ENCODE peak calls at places on chromosomes 6 and 20, in five cellular contexts. Y, B, W, Q and C are unnamed samples.

GRCh38 chr20:1844723-1845523 is 50.3 kb upstream of the SIRPA start:
- DNase-seq in W (no peak), Y (no peak), B (no peak), Q (no peak), C (peak; percentile 92)

GRCh38 chr20:58718121-58718563 is 25.5 kb downstream of the NPEPL1 start:
- DNase-seq in Y (no peak), Q (no peak), W (no peak), B (no peak), C (no peak)

GRCh38 chr6:89050155-89050554 is 30.4 kb upstream of the PNRC1 start:
- DNase-seq in B (peak; percentile 23), Q (no peak), W (peak; percentile 30), Y (no peak), C (peak; percentile 28)

GRCh38 chr20:48773837-48774418 is 53.9 kb downstream of the PREX1 start:
- DNase-seq in B (no peak), W (no peak), Y (no peak), Q (no peak), C (no peak)

GRCh38 chr6:98946877-98947410 is 802 bp downstream of the FBXL4 start:
- DNase-seq in Q (no peak), Y (no peak), W (peak; percentile 18), B (no peak), C (peak; percentile 13)

GRCh38 chr6:106643061-106643460 is 13.7 kb downstream of the QRSL1 start:
- DNase-seq in Y (no peak), W (no peak), Q (no peak), B (no peak), C (peak; percentile 69)

GRCh38 chr20:23151885-23152284 is 65.8 kb upstream of the CD93 start:
- DNase-seq in Q (no peak), B (no peak), Y (no peak), W (no peak), C (no peak)

GRCh38 chr6:76684881-76685280 is 612.4 kb upstream of the IMPG1 start:
- DNase-seq in W (peak; percentile 1), B (peak; percentile 6), Q (no peak), Y (peak; percentile 47), C (peak; percentile 2)

GRCh38 chr6:31489046-31489445 is 8.9 kb upstream of the MICB start:
- DNase-seq in Q (no peak), Y (no peak), B (no peak), W (no peak), C (no peak)

GRCh38 chr6:39402239-39402751 is 79.8 kb upstream of the KCNK16 start:
- DNase-seq in Y (no peak), B (no peak), Q (no peak), W (no peak), C (no peak)

GRCh38 chr20:23092861-23093543 is 6.9 kb upstream of the CD93 start:
- DNase-seq in Y (no peak), B (no peak), Q (no peak), W (no peak), C (no peak)

GRCh38 chr6:138404666-138405337 is 779 bp downstream of the HEBP2 start:
- DNase-seq in Y (no peak), Q (peak; percentile 59), W (no peak), B (no peak), C (no peak)

GRCh38 chr6:158798311-158798710 is 20.9 kb downstream of the EZR start:
- DNase-seq in B (no peak), Q (no peak), W (no peak), Y (no peak), C (no peak)

GRCh38 chr6:39929039-39929732 is 5.1 kb downstream of the MOCS1 start:
- DNase-seq in B (no peak), Y (no peak), Q (no peak), W (no peak), C (no peak)

GRCh38 chr6:137970368-137970767 is 103.3 kb downstream of the TNFAIP3 start:
- DNase-seq in W (no peak), Y (no peak), B (no peak), Q (no peak), C (no peak)

GRCh38 chr6:13256614-13257013 is 71.7 kb downstream of the TBC1D7 start:
- DNase-seq in Q (no peak), B (peak; percentile 60), W (no peak), Y (no peak), C (no peak)

GRCh38 chr6:51788121-51788520 is 299.3 kb downstream of the PKHD1 start:
- DNase-seq in B (no peak), Y (no peak), W (no peak), Q (no peak), C (no peak)

GRCh38 chr6:1696495-1696850 is 86.8 kb downstream of the FOXC1 start:
- DNase-seq in B (no peak), Y (no peak), W (no peak), Q (no peak), C (no peak)

GRCh38 chr20:61442075-61442670 is 190.1 kb downstream of the CDH4 start:
- DNase-seq in W (no peak), Y (no peak), B (no peak), Q (no peak), C (peak; percentile 29)

GRCh38 chr6:15593798-15594197 is 69.0 kb downstream of the DTNBP1 start:
- DNase-seq in Y (no peak), Q (no peak), W (no peak), B (no peak), C (peak; percentile 27)

GRCh38 chr6:81625216-81625615 is 127.3 kb downstream of the TENT5A start:
- DNase-seq in W (no peak), Y (no peak), Q (no peak), B (no peak), C (peak; percentile 32)

GRCh38 chr20:23061713-23062561 is 12.5 kb upstream of the THBD start:
- DNase-seq in Y (no peak), W (peak; percentile 75), Q (no peak), B (peak; percentile 29), C (peak; percentile 57)

GRCh38 chr6:32168350-32168749 is 4.0 kb downstream of the EGFL8 start:
- DNase-seq in Q (no peak), Y (no peak), W (no peak), B (no peak), C (no peak)

GRCh38 chr6:90160013-90160412 is 136.6 kb downstream of the BACH2 start:
- DNase-seq in W (no peak), B (no peak), Q (no peak), Y (no peak), C (no peak)

GRCh38 chr20:15099130-15099529 is 761.7 kb upstream of the FLRT3 start:
- DNase-seq in W (no peak), Y (no peak), Q (no peak), B (no peak), C (no peak)

GRCh38 chr20:22949710-22950109 is 85.4 kb upstream of the SSTR4 start:
- DNase-seq in Y (no peak), W (peak; percentile 26), B (no peak), Q (no peak), C (no peak)

GRCh38 chr6:124040655-124041054 is 237.0 kb downstream of the NKAIN2 start:
- DNase-seq in Q (no peak), Y (no peak), W (no peak), B (no peak), C (no peak)

GRCh38 chr6:151060742-151061100 is 179.0 kb upstream of the AKAP12 start:
- DNase-seq in Y (no peak), B (no peak), W (no peak), Q (no peak), C (no peak)

GRCh38 chr20:4100679-4101078 is 85.3 kb upstream of the RNF24 start:
- DNase-seq in Q (no peak), B (no peak), W (no peak), Y (no peak), C (peak; percentile 77)

GRCh38 chr6:153012856-153013255 is 10.3 kb upstream of the MTRF1L start:
- DNase-seq in Q (no peak), W (no peak), Y (no peak), B (no peak), C (no peak)

GRCh38 chr20:52974155-52974554 is 2.0 kb downstream of the TSHZ2 start:
- DNase-seq in W (no peak), Q (no peak), Y (no peak), B (no peak), C (no peak)
- TF ChIP-seq MAFK in W (no peak), Q (no peak), Y (no peak), B (no peak), C (no peak)

DNA sequence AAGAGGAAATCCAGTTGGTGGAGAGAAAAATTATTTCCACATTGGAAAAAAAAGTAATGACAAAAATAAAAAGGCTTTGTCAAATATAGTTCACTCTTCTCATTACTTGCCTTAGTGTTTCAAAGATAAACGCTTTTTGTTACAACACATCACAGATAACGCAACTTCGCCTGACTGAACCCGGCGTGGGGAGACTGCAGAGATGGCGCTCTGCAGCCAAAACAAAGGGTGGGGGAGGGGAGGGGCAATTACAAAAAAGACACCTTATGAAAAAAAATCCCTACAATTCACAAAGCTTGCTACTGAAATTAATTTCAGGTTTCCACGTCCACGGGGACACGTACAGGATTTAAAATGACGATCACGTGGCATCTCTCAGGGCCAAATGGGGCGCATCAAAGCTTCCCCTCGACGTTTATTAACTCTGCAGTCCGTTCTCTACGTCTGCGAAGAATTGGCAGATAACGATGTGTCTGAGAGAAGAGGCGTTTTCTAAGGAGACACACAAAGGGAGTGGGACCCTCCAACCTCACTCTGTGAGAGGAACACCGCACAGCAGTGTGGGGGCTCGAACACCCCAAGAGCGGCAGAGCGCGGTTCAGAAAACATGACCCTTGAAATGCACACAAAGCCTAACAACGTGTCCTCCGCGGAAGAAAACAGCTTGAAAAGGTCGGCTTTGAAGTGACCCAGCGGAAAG is 1.5 kb upstream of the AFDN start:
- DNase-seq in W (no peak), Q (no peak), Y (no peak), B (no peak), C (no peak)
- TF ChIP-seq MAFK in W (no peak), Q (no peak), Y (no peak), B (no peak), C (no peak)

DNA sequence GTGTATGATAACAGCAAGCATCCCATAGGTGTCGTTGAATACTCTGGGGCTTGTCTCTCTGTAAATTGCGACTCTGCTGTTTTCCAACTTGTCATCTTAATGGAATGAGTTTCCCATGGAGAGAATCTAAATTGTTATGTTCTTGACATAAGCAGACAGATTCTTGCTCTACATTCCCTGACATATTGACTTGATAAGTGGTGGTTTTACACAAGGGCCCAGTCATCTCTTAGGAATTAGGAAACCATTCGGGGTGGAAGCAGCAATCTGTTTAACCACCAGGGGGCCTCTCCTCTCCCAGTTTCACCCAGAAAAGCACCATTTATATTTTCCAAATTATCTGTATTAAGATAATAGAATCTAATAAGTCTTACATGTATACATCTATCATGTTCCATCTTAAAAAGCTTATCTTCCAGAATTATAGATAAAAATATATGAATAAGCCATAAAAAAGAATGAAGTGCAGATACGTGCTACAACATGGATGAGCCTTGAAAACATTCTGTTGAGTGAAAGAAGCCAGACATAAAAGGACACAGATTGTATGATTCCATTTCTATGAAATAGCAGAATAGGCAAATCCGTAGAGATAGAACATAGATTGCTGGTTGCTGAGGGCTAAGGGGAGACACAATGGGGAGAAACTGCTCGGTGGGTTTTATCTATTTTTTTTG is 23.1 kb upstream of the MROH8 start:
- DNase-seq in B (peak; percentile 81), W (peak; percentile 72), Y (peak; percentile 10), Q (peak; percentile 58), C (peak; percentile 98)
- TF ChIP-seq MAFK in B (no peak), W (no peak), Y (no peak), Q (no peak), C (peak; percentile 24)

GRCh38 chr6:27582928-27583725 is 110.2 kb upstream of the ZNF184 start:
- DNase-seq in B (peak; percentile 65), Y (no peak), W (peak; percentile 73), Q (peak; percentile 56), C (peak; percentile 71)
- TF ChIP-seq MAFK in B (no peak), Y (peak; percentile 67), W (no peak), Q (no peak), C (no peak)